ENCODE peak calls at places on chromosomes 16 and 17, in four cellular contexts. D is COR-L47; X is activated CD8-positive, alpha-beta T cell treated with anti-CD3 and anti-CD28 coated beads for 36 hours; Z is kidney tubule cell. T is an unnamed sample.

GRCh38 chr17:15954222-15954621 is 9.3 kb downstream of the ADORA2B start:
- DNase-seq in X (no peak), D (no peak), Z (peak; percentile 99), T (peak; percentile 95)

GRCh38 chr17:52207786-52208185 is 49.3 kb upstream of the CA10 start:
- DNase-seq in X (no peak), Z (no peak), D (no peak), T (no peak)

GRCh38 chr17:32971171-32971570 is 20.5 kb upstream of the SPACA3 start:
- DNase-seq in Z (peak; percentile 47), X (peak; percentile 57), D (no peak), T (no peak)

GRCh38 chr16:12976491-12976890 is 75.1 kb downstream of the SHISA9 start:
- DNase-seq in Z (peak; percentile 93), D (no peak), X (no peak), T (no peak)

GRCh38 chr17:80871341-80871740 is 120.3 kb upstream of the CHMP6 start:
- DNase-seq in X (peak; percentile 41), D (no peak), Z (no peak), T (no peak)

GRCh38 chr16:1079341-1079740 is 6.8 kb downstream of the SSTR5 start:
- DNase-seq in X (no peak), D (no peak), Z (no peak), T (no peak)

GRCh38 chr17:45246861-45247428 is 14.9 kb downstream of the SPATA32 start:
- DNase-seq in D (no peak), X (peak; percentile 87), Z (peak; percentile 20), T (peak; percentile 52)

GRCh38 chr16:56600398-56600999 is 7.9 kb upstream of the MT2A start:
- DNase-seq in D (peak; percentile 18), X (peak; percentile 67), Z (peak; percentile 53), T (peak; percentile 73)

GRCh38 chr17:39777534-39778365 is 40.0 kb downstream of the GRB7 start:
- DNase-seq in D (no peak), X (peak; percentile 28), Z (no peak), T (no peak)

GRCh38 chr17:2138768-2139167 is 83.9 kb downstream of the HIC1 start:
- DNase-seq in Z (peak; percentile 51), D (no peak), X (no peak), T (no peak)

GRCh38 chr16:90018297-90019200 is 707 bp downstream of the DBNDD1 start:
- DNase-seq in Z (peak; percentile 40), D (no peak), X (no peak), T (no peak)

GRCh38 chr17:68800731-68801130 is 154.5 kb downstream of the ABCA8 start:
- DNase-seq in X (no peak), Z (no peak), D (no peak), T (no peak)

GRCh38 chr17:36755586-36755985 is 154.2 kb downstream of the MRM1 start:
- DNase-seq in Z (peak; percentile 23), D (peak; percentile 65), X (peak; percentile 67), T (peak; percentile 28)

GRCh38 chr16:72677662-72678447 is 370.1 kb downstream of the ZFHX3 start:
- DNase-seq in X (no peak), Z (peak; percentile 39), D (no peak), T (no peak)

GRCh38 chr17:33127706-33128105 is 136.1 kb downstream of the SPACA3 start:
- DNase-seq in D (no peak), X (no peak), Z (peak; percentile 72), T (no peak)

GRCh38 chr17:81035389-81036127 is 607 bp downstream of the BAIAP2 start:
- DNase-seq in X (peak; percentile 24), Z (peak; percentile 37), D (no peak), T (peak; percentile 31)

GRCh38 chr16:53043986-53044571 is 8.6 kb downstream of the CHD9NB start:
- DNase-seq in Z (peak; percentile 90), X (no peak), D (peak; percentile 6), T (peak; percentile 30)

GRCh38 chr16:67174706-67175231 is 4.4 kb downstream of the NOL3 start:
- DNase-seq in D (no peak), Z (no peak), X (no peak), T (no peak)

GRCh38 chr17:74369221-74369620 is 1.9 kb downstream of the GPR142 start:
- DNase-seq in D (no peak), Z (no peak), X (peak; percentile 86), T (no peak)

GRCh38 chr16:8055761-8056160 is 534.5 kb downstream of the TMEM114 start:
- DNase-seq in Z (no peak), D (no peak), X (no peak), T (no peak)

GRCh38 chr17:64187093-64187895 is 57.4 kb upstream of the ERN1 start:
- DNase-seq in Z (no peak), D (no peak), X (no peak), T (no peak)

GRCh38 chr16:87582221-87582965 is 19.9 kb upstream of the JPH3 start:
- DNase-seq in Z (peak; percentile 23), D (no peak), X (no peak), T (peak; percentile 79)

GRCh38 chr16:70490261-70490660 is 33.1 kb downstream of the COG4 start:
- DNase-seq in X (no peak), D (no peak), Z (no peak), T (no peak)

GRCh38 chr17:57406131-57406980 is 150.0 kb downstream of the MSI2 start:
- DNase-seq in Z (peak; percentile 57), D (no peak), X (peak; percentile 10), T (no peak)

GRCh38 chr16:66810391-66810790 is 9.0 kb upstream of the TERB1 start:
- DNase-seq in Z (no peak), D (no peak), X (no peak), T (no peak)

GRCh38 chr16:56708821-56709685 is 20.9 kb upstream of the NUP93 start:
- DNase-seq in Z (no peak), D (no peak), X (peak; percentile 54), T (no peak)

GRCh38 chr16:600781-601180 is 10.9 kb downstream of the RAB40C start:
- DNase-seq in D (peak; percentile 24), Z (no peak), X (no peak), T (no peak)

GRCh38 chr16:16009396-16009795 is 60.0 kb downstream of the ABCC1 start:
- DNase-seq in D (no peak), X (no peak), Z (peak; percentile 82), T (peak; percentile 50)

GRCh38 chr16:78684655-78685400 is 585.4 kb downstream of the WWOX start:
- DNase-seq in D (no peak), Z (no peak), X (no peak), T (no peak)

GRCh38 chr16:59543641-59544040 is 809.5 kb upstream of the GOT2 start:
- DNase-seq in X (no peak), Z (peak; percentile 64), D (no peak), T (no peak)

T was measured in ACHN.